ENCODE peak calls at places on chromosome 14, in nine cellular contexts. One of them, this sample, is unnamed.

GRCh38 chr14:51419685-51420084 is 179.6 kb downstream of the TMX1 start:
- DNase-seq in lung: no peak
- DNase-seq in WTC11: no peak
- DNase-seq in A549: no peak
- DNase-seq in astrocyte of the spinal cord: no peak
- DNase-seq in GM12892: no peak
- DNase-seq in activated T-helper 1 cell treated with Interleukin-2 at 50 U/mL for 16 hours: peak; percentile 4
- DNase-seq in left kidney: no peak
- DNase-seq in OCI-LY7: peak; percentile 59
- DNase-seq in this sample: no peak

GRCh38 chr14:39302124-39302810 is 68.6 kb downstream of the MIA2 start:
- DNase-seq in astrocyte of the spinal cord: no peak
- DNase-seq in lung: no peak
- DNase-seq in activated T-helper 1 cell treated with Interleukin-2 at 50 U/mL for 16 hours: no peak
- DNase-seq in left kidney: no peak
- DNase-seq in A549: no peak
- DNase-seq in GM12892: no peak
- DNase-seq in OCI-LY7: no peak
- DNase-seq in WTC11: no peak
- DNase-seq in this sample: no peak

GRCh38 chr14:52868911-52869611 is 77.7 kb upstream of the GNPNAT1 start:
- DNase-seq in lung: no peak
- DNase-seq in astrocyte of the spinal cord: no peak
- DNase-seq in A549: no peak
- DNase-seq in activated T-helper 1 cell treated with Interleukin-2 at 50 U/mL for 16 hours: no peak
- DNase-seq in GM12892: no peak
- DNase-seq in WTC11: no peak
- DNase-seq in OCI-LY7: no peak
- DNase-seq in left kidney: no peak
- DNase-seq in this sample: no peak

GRCh38 chr14:92531151-92531873 is 17.7 kb downstream of the RIN3 start:
- DNase-seq in A549: no peak
- DNase-seq in left kidney: no peak
- DNase-seq in OCI-LY7: no peak
- DNase-seq in lung: no peak
- DNase-seq in WTC11: no peak
- DNase-seq in activated T-helper 1 cell treated with Interleukin-2 at 50 U/mL for 16 hours: no peak
- DNase-seq in astrocyte of the spinal cord: no peak
- DNase-seq in GM12892: no peak
- DNase-seq in this sample: no peak

GRCh38 chr14:64759555-64759938 is 55.3 kb downstream of the PLEKHG3 start:
- DNase-seq in OCI-LY7: no peak
- DNase-seq in astrocyte of the spinal cord: no peak
- DNase-seq in A549: no peak
- DNase-seq in WTC11: no peak
- DNase-seq in left kidney: no peak
- DNase-seq in activated T-helper 1 cell treated with Interleukin-2 at 50 U/mL for 16 hours: no peak
- DNase-seq in GM12892: no peak
- DNase-seq in lung: no peak
- DNase-seq in this sample: no peak

GRCh38 chr14:56367416-56367815 is 212.2 kb upstream of the TMEM260 start:
- DNase-seq in left kidney: no peak
- DNase-seq in astrocyte of the spinal cord: no peak
- DNase-seq in lung: no peak
- DNase-seq in activated T-helper 1 cell treated with Interleukin-2 at 50 U/mL for 16 hours: no peak
- DNase-seq in WTC11: no peak
- DNase-seq in A549: no peak
- DNase-seq in GM12892: no peak
- DNase-seq in OCI-LY7: no peak
- DNase-seq in this sample: no peak

GRCh38 chr14:22978873-22979671 is 3.3 kb downstream of the AJUBA start:
- DNase-seq in OCI-LY7: no peak
- DNase-seq in left kidney: no peak
- DNase-seq in astrocyte of the spinal cord: no peak
- DNase-seq in activated T-helper 1 cell treated with Interleukin-2 at 50 U/mL for 16 hours: no peak
- DNase-seq in A549: no peak
- DNase-seq in lung: no peak
- DNase-seq in GM12892: no peak
- DNase-seq in WTC11: no peak
- DNase-seq in this sample: no peak

GRCh38 chr14:85529803-85530574 is at the start of gene FLRT2:
- DNase-seq in WTC11: peak; percentile 33
- DNase-seq in lung: no peak
- DNase-seq in OCI-LY7: no peak
- DNase-seq in astrocyte of the spinal cord: peak; percentile 64
- DNase-seq in GM12892: no peak
- DNase-seq in left kidney: peak; percentile 81
- DNase-seq in activated T-helper 1 cell treated with Interleukin-2 at 50 U/mL for 16 hours: no peak
- DNase-seq in A549: peak; percentile 33
- DNase-seq in this sample: no peak

GRCh38 chr14:36451346-36452065 is 68.5 kb downstream of the NKX2-1 start:
- DNase-seq in OCI-LY7: no peak
- DNase-seq in GM12892: no peak
- DNase-seq in A549: no peak
- DNase-seq in lung: peak; percentile 68
- DNase-seq in left kidney: peak; percentile 62
- DNase-seq in astrocyte of the spinal cord: no peak
- DNase-seq in activated T-helper 1 cell treated with Interleukin-2 at 50 U/mL for 16 hours: no peak
- DNase-seq in WTC11: no peak
- DNase-seq in this sample: no peak

GRCh38 chr14:100049220-100049619 is 16.0 kb upstream of the EVL start:
- DNase-seq in WTC11: no peak
- DNase-seq in activated T-helper 1 cell treated with Interleukin-2 at 50 U/mL for 16 hours: no peak
- DNase-seq in astrocyte of the spinal cord: peak; percentile 59
- DNase-seq in lung: no peak
- DNase-seq in A549: no peak
- DNase-seq in GM12892: no peak
- DNase-seq in OCI-LY7: no peak
- DNase-seq in left kidney: no peak
- DNase-seq in this sample: no peak

GRCh38 chr14:37376944-37377609 is 179.3 kb downstream of the MIPOL1 start:
- DNase-seq in activated T-helper 1 cell treated with Interleukin-2 at 50 U/mL for 16 hours: no peak
- DNase-seq in GM12892: no peak
- DNase-seq in WTC11: no peak
- DNase-seq in astrocyte of the spinal cord: no peak
- DNase-seq in A549: no peak
- DNase-seq in OCI-LY7: no peak
- DNase-seq in left kidney: no peak
- DNase-seq in lung: no peak
- DNase-seq in this sample: no peak

GRCh38 chr14:20415723-20416622 is 2.7 kb upstream of the TEP1 start:
- DNase-seq in astrocyte of the spinal cord: peak; percentile 64
- DNase-seq in lung: no peak
- DNase-seq in OCI-LY7: peak; percentile 84
- DNase-seq in activated T-helper 1 cell treated with Interleukin-2 at 50 U/mL for 16 hours: no peak
- DNase-seq in left kidney: peak; percentile 75
- DNase-seq in WTC11: no peak
- DNase-seq in GM12892: no peak
- DNase-seq in A549: peak; percentile 44
- DNase-seq in this sample: no peak

GRCh38 chr14:93536945-93537344 is 106.2 kb downstream of the UNC79 start:
- DNase-seq in left kidney: peak; percentile 37
- DNase-seq in OCI-LY7: no peak
- DNase-seq in lung: no peak
- DNase-seq in GM12892: no peak
- DNase-seq in activated T-helper 1 cell treated with Interleukin-2 at 50 U/mL for 16 hours: no peak
- DNase-seq in astrocyte of the spinal cord: no peak
- DNase-seq in WTC11: no peak
- DNase-seq in A549: no peak
- DNase-seq in this sample: no peak

GRCh38 chr14:57732886-57733285 is 133.0 kb downstream of the SLC35F4 start:
- DNase-seq in left kidney: peak; percentile 59
- DNase-seq in activated T-helper 1 cell treated with Interleukin-2 at 50 U/mL for 16 hours: no peak
- DNase-seq in OCI-LY7: no peak
- DNase-seq in lung: no peak
- DNase-seq in WTC11: no peak
- DNase-seq in astrocyte of the spinal cord: peak; percentile 56
- DNase-seq in A549: no peak
- DNase-seq in GM12892: no peak
- DNase-seq in this sample: no peak

GRCh38 chr14:55031190-55031589 is 4.2 kb downstream of the SOCS4 start:
- DNase-seq in OCI-LY7: no peak
- DNase-seq in astrocyte of the spinal cord: no peak
- DNase-seq in A549: no peak
- DNase-seq in activated T-helper 1 cell treated with Interleukin-2 at 50 U/mL for 16 hours: no peak
- DNase-seq in GM12892: no peak
- DNase-seq in WTC11: no peak
- DNase-seq in left kidney: no peak
- DNase-seq in lung: no peak
- DNase-seq in this sample: no peak

GRCh38 chr14:68104518-68104917 is 284.9 kb downstream of the RAD51B start:
- DNase-seq in left kidney: no peak
- DNase-seq in activated T-helper 1 cell treated with Interleukin-2 at 50 U/mL for 16 hours: no peak
- DNase-seq in WTC11: no peak
- DNase-seq in A549: no peak
- DNase-seq in lung: no peak
- DNase-seq in OCI-LY7: no peak
- DNase-seq in GM12892: no peak
- DNase-seq in astrocyte of the spinal cord: peak; percentile 84
- DNase-seq in this sample: no peak

GRCh38 chr14:91380610-91381371 is 36.8 kb downstream of the CCDC88C start:
- DNase-seq in A549: no peak
- DNase-seq in OCI-LY7: peak; percentile 45
- DNase-seq in lung: no peak
- DNase-seq in astrocyte of the spinal cord: peak; percentile 74
- DNase-seq in GM12892: no peak
- DNase-seq in activated T-helper 1 cell treated with Interleukin-2 at 50 U/mL for 16 hours: no peak
- DNase-seq in WTC11: no peak
- DNase-seq in left kidney: peak; percentile 77
- DNase-seq in this sample: no peak

GRCh38 chr14:87993485-87993809 is 465 bp upstream of the GALC start:
- DNase-seq in GM12892: no peak
- DNase-seq in astrocyte of the spinal cord: no peak
- DNase-seq in WTC11: no peak
- DNase-seq in lung: no peak
- DNase-seq in activated T-helper 1 cell treated with Interleukin-2 at 50 U/mL for 16 hours: no peak
- DNase-seq in A549: no peak
- DNase-seq in OCI-LY7: no peak
- DNase-seq in left kidney: no peak
- DNase-seq in this sample: no peak

GRCh38 chr14:54450535-54450934 is 9.4 kb upstream of the CNIH1 start:
- DNase-seq in WTC11: no peak
- DNase-seq in lung: no peak
- DNase-seq in OCI-LY7: peak; percentile 8
- DNase-seq in GM12892: peak; percentile 16
- DNase-seq in A549: no peak
- DNase-seq in left kidney: no peak
- DNase-seq in activated T-helper 1 cell treated with Interleukin-2 at 50 U/mL for 16 hours: no peak
- DNase-seq in astrocyte of the spinal cord: peak; percentile 39
- DNase-seq in this sample: no peak

GRCh38 chr14:92589213-92589852 is 75.8 kb downstream of the RIN3 start:
- DNase-seq in lung: no peak
- DNase-seq in A549: no peak
- DNase-seq in astrocyte of the spinal cord: no peak
- DNase-seq in left kidney: peak; percentile 41
- DNase-seq in activated T-helper 1 cell treated with Interleukin-2 at 50 U/mL for 16 hours: no peak
- DNase-seq in GM12892: no peak
- DNase-seq in OCI-LY7: peak; percentile 45
- DNase-seq in WTC11: no peak
- DNase-seq in this sample: no peak

GRCh38 chr14:76958975-76959710 is 69.4 kb downstream of the IRF2BPL start:
- DNase-seq in left kidney: peak; percentile 24
- DNase-seq in OCI-LY7: no peak
- DNase-seq in WTC11: no peak
- DNase-seq in A549: no peak
- DNase-seq in activated T-helper 1 cell treated with Interleukin-2 at 50 U/mL for 16 hours: no peak
- DNase-seq in astrocyte of the spinal cord: peak; percentile 79
- DNase-seq in lung: no peak
- DNase-seq in GM12892: no peak
- DNase-seq in this sample: no peak

GRCh38 chr14:89641495-89642162 is 224.6 kb upstream of the FOXN3 start:
- DNase-seq in left kidney: peak; percentile 41
- DNase-seq in astrocyte of the spinal cord: no peak
- DNase-seq in activated T-helper 1 cell treated with Interleukin-2 at 50 U/mL for 16 hours: no peak
- DNase-seq in OCI-LY7: no peak
- DNase-seq in GM12892: no peak
- DNase-seq in lung: no peak
- DNase-seq in WTC11: no peak
- DNase-seq in A549: no peak
- DNase-seq in this sample: no peak

GRCh38 chr14:58077621-58078020 is 74.4 kb downstream of the ARMH4 start:
- DNase-seq in WTC11: no peak
- DNase-seq in left kidney: no peak
- DNase-seq in GM12892: no peak
- DNase-seq in OCI-LY7: no peak
- DNase-seq in activated T-helper 1 cell treated with Interleukin-2 at 50 U/mL for 16 hours: no peak
- DNase-seq in lung: no peak
- DNase-seq in astrocyte of the spinal cord: no peak
- DNase-seq in A549: no peak
- DNase-seq in this sample: no peak

GRCh38 chr14:94462219-94462551 is 9.6 kb upstream of the SERPINA11 start:
- DNase-seq in WTC11: no peak
- DNase-seq in OCI-LY7: no peak
- DNase-seq in left kidney: no peak
- DNase-seq in activated T-helper 1 cell treated with Interleukin-2 at 50 U/mL for 16 hours: no peak
- DNase-seq in astrocyte of the spinal cord: no peak
- DNase-seq in GM12892: no peak
- DNase-seq in A549: no peak
- DNase-seq in lung: no peak
- DNase-seq in this sample: no peak

GRCh38 chr14:69848156-69848555 is 31.1 kb upstream of the SMOC1 start:
- DNase-seq in left kidney: no peak
- DNase-seq in astrocyte of the spinal cord: no peak
- DNase-seq in OCI-LY7: no peak
- DNase-seq in A549: no peak
- DNase-seq in GM12892: no peak
- DNase-seq in lung: no peak
- DNase-seq in WTC11: no peak
- DNase-seq in activated T-helper 1 cell treated with Interleukin-2 at 50 U/mL for 16 hours: no peak
- DNase-seq in this sample: no peak

GRCh38 chr14:91872517-91873470 is 5.5 kb upstream of the TC2N start:
- DNase-seq in lung: peak; percentile 88
- DNase-seq in OCI-LY7: peak; percentile 53
- DNase-seq in activated T-helper 1 cell treated with Interleukin-2 at 50 U/mL for 16 hours: peak; percentile 52
- DNase-seq in GM12892: no peak
- DNase-seq in left kidney: no peak
- DNase-seq in A549: peak; percentile 37
- DNase-seq in WTC11: no peak
- DNase-seq in astrocyte of the spinal cord: peak; percentile 21
- DNase-seq in this sample: peak; percentile 62

GRCh38 chr14:105171004-105171673 is 2.6 kb upstream of the JAG2 start:
- DNase-seq in A549: no peak
- DNase-seq in astrocyte of the spinal cord: no peak
- DNase-seq in WTC11: no peak
- DNase-seq in left kidney: peak; percentile 68
- DNase-seq in GM12892: no peak
- DNase-seq in lung: no peak
- DNase-seq in OCI-LY7: no peak
- DNase-seq in activated T-helper 1 cell treated with Interleukin-2 at 50 U/mL for 16 hours: no peak
- DNase-seq in this sample: no peak